ENCODE peak calls at places on chromosome 9, in nine cellular contexts. D, B, M, T, V, J, P, E and I are unnamed samples. For H3K4me1, the result is how much of the 10 kb centered on the place peaks cover.

GRCh38 chr9:84140535-84141101 is 160.0 kb downstream of the RMI1 start:
- DNase-seq in D (no peak), B (peak), M (no peak), T (no peak), V (peak), J (peak), P (peak), E (peak), I (no peak)

GRCh38 chr9:127887792-127888191 is 10.3 kb upstream of the AK1 start:
- DNase-seq in D (no peak), B (no peak), M (no peak), T (no peak), V (no peak), J (no peak), P (no peak), E (no peak), I (no peak)

GRCh38 chr9:113548221-113549041 is 84.9 kb downstream of the RGS3 start:
- DNase-seq in D (no peak), B (peak), M (peak), T (peak), V (peak), J (peak), P (peak), E (peak), I (peak)

GRCh38 chr9:72351538-72352453 is 13.2 kb downstream of the ZFAND5 start:
- DNase-seq in D (no peak), B (no peak), M (peak), T (no peak), V (peak), J (no peak), P (peak), E (no peak), I (peak)

GRCh38 chr9:136576269-136576626 is 30.4 kb upstream of the NOTCH1 start:
- DNase-seq in D (peak), B (peak), M (no peak), T (peak), V (no peak), J (no peak), P (no peak), E (no peak), I (peak)

GRCh38 chr9:84170521-84171141 is 169.9 kb downstream of the SLC28A3 start:
- DNase-seq in D (peak), B (peak), M (peak), T (peak), V (peak), J (peak), P (peak), E (peak), I (peak)

GRCh38 chr9:94909250-94909894 is 182.9 kb downstream of the AOPEP start:
- DNase-seq in D (no peak), B (no peak), M (no peak), T (no peak), V (no peak), J (no peak), P (no peak), E (no peak), I (no peak)

GRCh38 chr9:133140174-133140505 is 19.1 kb upstream of the RALGDS start:
- DNase-seq in D (no peak), B (no peak), M (no peak), T (no peak), V (no peak), J (no peak), P (no peak), E (peak), I (no peak)

GRCh38 chr9:37215456-37216229 is 95.3 kb downstream of the ZCCHC7 start:
- DNase-seq in D (no peak), B (no peak), M (no peak), T (no peak), V (no peak), J (no peak), P (no peak), E (no peak), I (no peak)

GRCh38 chr9:117704024-117704575 is at the start of gene TLR4:
- DNase-seq in D (peak), B (peak), M (peak), T (peak), V (peak), J (peak), P (peak), E (peak), I (peak)

GRCh38 chr9:24293391-24293790 is 252.3 kb downstream of the IZUMO3 start:
- DNase-seq in D (no peak), B (no peak), M (no peak), T (no peak), V (no peak), J (peak), P (no peak), E (no peak), I (no peak)

GRCh38 chr9:111008148-111009075 is 29.9 kb downstream of the LPAR1 start:
- DNase-seq in D (no peak), B (no peak), M (no peak), T (no peak), V (no peak), J (no peak), P (no peak), E (no peak), I (no peak)

GRCh38 chr9:2686884-2687283 is 30.4 kb upstream of the KCNV2 start:
- DNase-seq in D (no peak), B (no peak), M (no peak), T (no peak), V (no peak), J (peak), P (no peak), E (no peak), I (no peak)

GRCh38 chr9:113361304-113362018 is 12.1 kb downstream of the BSPRY start:
- DNase-seq in D (no peak), B (no peak), M (no peak), T (no peak), V (no peak), J (no peak), P (no peak), E (no peak), I (no peak)

GRCh38 chr9:135530146-135530545 is 8.9 kb downstream of the LCN1 start:
- DNase-seq in D (no peak), B (no peak), M (no peak), T (no peak), V (no peak), J (no peak), P (no peak), E (no peak), I (peak)

GRCh38 chr9:35606138-35606504 is 1.1 kb downstream of the TESK1 start:
- DNase-seq in D (no peak), B (no peak), M (no peak), T (no peak), V (no peak), J (no peak), P (no peak), E (no peak), I (peak)

GRCh38 chr9:107639426-107639825 is 149.9 kb upstream of the KLF4 start:
- DNase-seq in D (no peak), B (no peak), M (no peak), T (no peak), V (no peak), J (no peak), P (no peak), E (no peak), I (no peak)

GRCh38 chr9:92245005-92245797 is 48.3 kb downstream of the IARS1 start:
- DNase-seq in D (no peak), B (no peak), M (no peak), T (no peak), V (no peak), J (no peak), P (no peak), E (no peak), I (no peak)

GRCh38 chr9:72596451-72597180 is 75.2 kb downstream of the TMC1 start:
- DNase-seq in D (no peak), B (no peak), M (no peak), T (no peak), V (no peak), J (no peak), P (no peak), E (no peak), I (no peak)

GRCh38 chr9:129278391-129279237 is 100.6 kb upstream of the IER5L start:
- DNase-seq in D (peak), B (no peak), M (no peak), T (peak), V (peak), J (peak), P (peak), E (peak), I (peak)

GRCh38 chr9:132630116-132630515 is 39.7 kb downstream of the DDX31 start:
- DNase-seq in D (no peak), B (no peak), M (no peak), T (no peak), V (no peak), J (no peak), P (no peak), E (no peak), I (no peak)

GRCh38 chr9:79166005-79166404 is 405.8 kb upstream of the TLE4 start:
- DNase-seq in D (peak), B (no peak), M (no peak), T (no peak), V (no peak), J (no peak), P (no peak), E (no peak), I (no peak)

GRCh38 chr9:123996731-123997421 is 14.7 kb upstream of the LHX2 start:
- DNase-seq in D (no peak), B (no peak), M (no peak), T (peak), V (no peak), J (peak), P (peak), E (no peak), I (no peak)

GRCh38 chr9:104911029-104911607 is 16.8 kb downstream of the ABCA1 start:
- DNase-seq in D (no peak), B (no peak), M (no peak), T (no peak), V (no peak), J (no peak), P (no peak), E (no peak), I (no peak)

GRCh38 chr9:104905931-104906330 is 22.0 kb downstream of the ABCA1 start:
- DNase-seq in D (no peak), B (no peak), M (no peak), T (no peak), V (no peak), J (no peak), P (no peak), E (no peak), I (no peak)

GRCh38 chr9:104905153-104905901 is 22.6 kb downstream of the ABCA1 start:
- DNase-seq in D (no peak), B (no peak), M (no peak), T (no peak), V (no peak), J (no peak), P (no peak), E (no peak), I (no peak)

GRCh38 chr9:104906441-104907277 is 21.3 kb downstream of the ABCA1 start:
- DNase-seq in D (no peak), B (no peak), M (peak), T (no peak), V (peak), J (no peak), P (no peak), E (no peak), I (peak)

GRCh38 chr9:104907278-104907951 is 20.5 kb downstream of the ABCA1 start:
- DNase-seq in D (no peak), B (no peak), M (no peak), T (no peak), V (peak), J (no peak), P (no peak), E (no peak), I (peak)
- H3K4me1 ChIP-seq in D (under half), B (under half), M (half or more), T (under half), V (under half), J (under half), P (under half), E (under half), I (half or more)

GRCh38 chr9:89940625-89941024 is 335.8 kb downstream of the GADD45G start:
- DNase-seq in D (no peak), B (no peak), M (no peak), T (no peak), V (no peak), J (no peak), P (no peak), E (no peak), I (no peak)
- H3K4me1 ChIP-seq in D (under half), B (under half), M (under half), T (under half), V (under half), J (under half), P (under half), E (under half), I (half or more)

GRCh38 chr9:98002808-98003207 is 19.7 kb downstream of the ANP32B start:
- DNase-seq in D (no peak), B (no peak), M (no peak), T (no peak), V (no peak), J (no peak), P (no peak), E (no peak), I (no peak)
- H3K4me1 ChIP-seq in D (under half), B (under half), M (under half), T (under half), V (under half), J (under half), P (under half), E (under half), I (under half)

DNA sequence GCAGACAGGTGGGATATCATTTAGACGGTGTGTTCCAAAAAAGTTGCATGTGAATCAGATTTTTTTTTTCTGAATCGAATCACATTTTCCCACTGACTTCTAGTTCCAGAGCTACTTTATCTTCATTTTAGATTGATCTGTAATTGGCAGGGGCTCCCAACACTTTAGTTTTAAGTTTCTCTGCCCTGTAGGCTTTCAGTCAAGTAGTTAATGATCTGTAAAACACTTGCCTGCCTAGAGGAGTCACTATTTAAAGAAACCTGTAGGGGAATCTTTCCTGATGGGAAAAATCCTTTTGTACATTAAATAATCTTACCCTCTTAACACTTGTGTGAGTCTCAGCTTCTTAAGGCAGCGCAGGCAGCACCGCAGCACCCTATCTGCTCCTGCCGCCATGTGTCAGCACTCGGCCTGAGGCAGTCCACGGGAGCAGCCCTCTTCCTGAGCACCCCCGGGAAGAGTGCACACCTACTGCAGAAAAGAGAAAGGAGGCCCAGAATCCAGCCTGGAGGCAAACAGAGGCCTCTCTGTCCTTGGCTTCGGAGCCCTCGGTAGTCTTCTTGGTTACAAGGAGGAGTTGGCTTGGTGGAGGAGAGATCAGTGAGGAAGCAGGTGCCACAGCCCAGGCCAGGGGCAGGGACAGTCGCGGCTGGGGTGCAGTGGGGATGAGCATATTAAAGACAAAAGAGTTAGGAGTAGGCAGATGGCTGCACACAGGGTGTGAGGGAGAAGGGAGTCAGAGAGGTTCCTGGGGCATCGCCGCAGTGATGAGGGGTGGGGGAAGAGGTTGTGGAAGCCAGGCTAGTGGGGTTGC is 209.3 kb downstream of the GAPVD1 start:
- DNase-seq in D (no peak), B (no peak), M (no peak), T (no peak), V (no peak), J (no peak), P (no peak), E (no peak), I (no peak)
- H3K4me1 ChIP-seq in D (under half), B (under half), M (under half), T (under half), V (under half), J (under half), P (under half), E (under half), I (half or more)